ENCODE peak calls at places on chromosomes 5 and 9, in seven cellular contexts. J is head of caudate nucleus, D is cardiac muscle cell, E is HCEC 1CT, N is islet precursor cell, G is retinal pigment epithelial cell, X is dorsolateral prefrontal cortex. L is an unnamed sample.

GRCh38 chr9:134772331-134772730 is 108.3 kb upstream of the FCN2 start:
- DNase-seq in D (no peak), G (no peak), N (no peak), E (no peak), J (no peak), X (no peak), L (no peak)

GRCh38 chr5:150134198-150134588 is 21.5 kb downstream of the PDGFRB start:
- DNase-seq in J (no peak), D (no peak), E (no peak), X (no peak), G (no peak), N (no peak), L (no peak)

GRCh38 chr5:116137544-116138378 is 52.9 kb downstream of the COMMD10 start:
- DNase-seq in D (peak), N (no peak), G (no peak), J (no peak), X (peak), E (peak), L (peak)

GRCh38 chr5:113115061-113115460 is 138.5 kb downstream of the DCP2 start:
- DNase-seq in X (no peak), G (no peak), N (no peak), E (no peak), D (no peak), J (no peak), L (no peak)

GRCh38 chr5:13003457-13003856 is 941.0 kb downstream of the DNAH5 start:
- DNase-seq in D (no peak), E (no peak), N (no peak), X (no peak), J (no peak), G (no peak), L (no peak)

GRCh38 chr5:55530669-55531068 is 4.1 kb downstream of the PLPP1 start:
- DNase-seq in J (no peak), D (no peak), N (no peak), E (no peak), G (no peak), X (no peak), L (no peak)

GRCh38 chr5:50929174-50929573 is 262.7 kb downstream of the PARP8 start:
- DNase-seq in D (no peak), G (no peak), E (no peak), N (no peak), X (no peak), J (no peak), L (no peak)

GRCh38 chr5:17951392-17952169 is 317.3 kb downstream of the TAF11L14 start:
- DNase-seq in X (no peak), E (no peak), D (no peak), N (peak), G (no peak), J (no peak), L (no peak)

GRCh38 chr9:38311382-38312270 is 80.9 kb upstream of the ALDH1B1 start:
- DNase-seq in X (no peak), G (no peak), N (peak), D (peak), E (no peak), J (no peak), L (no peak)

GRCh38 chr9:98006127-98006796 is 23.1 kb downstream of the ANP32B start:
- DNase-seq in E (no peak), D (no peak), J (no peak), N (no peak), G (no peak), X (no peak), L (no peak)

GRCh38 chr5:122153230-122153629 is 23.9 kb downstream of the ZNF474 start:
- DNase-seq in N (no peak), J (no peak), X (no peak), G (peak), D (no peak), E (peak), L (peak)

GRCh38 chr5:138240690-138241385 is 27.7 kb upstream of the CDC23 start:
- DNase-seq in X (no peak), J (no peak), D (no peak), N (no peak), E (no peak), G (no peak), L (no peak)

GRCh38 chr9:35731415-35732184 is 395 bp downstream of the TLN1 start:
- DNase-seq in J (peak), G (no peak), D (no peak), X (no peak), E (no peak), N (no peak), L (no peak)

GRCh38 chr9:132409828-132410528 is at the start of gene CFAP77:
- DNase-seq in X (peak), J (no peak), D (peak), G (no peak), E (peak), N (peak), L (peak)

GRCh38 chr9:124790301-124790700 is 13.4 kb downstream of the OLFML2A start:
- DNase-seq in G (no peak), J (no peak), D (no peak), E (no peak), N (no peak), X (no peak), L (no peak)

GRCh38 chr9:74935008-74935407 is 17.7 kb downstream of the C9orf40 start:
- DNase-seq in D (no peak), X (no peak), G (no peak), E (no peak), J (no peak), N (no peak), L (peak)

GRCh38 chr5:132099073-132099748 is 25.6 kb downstream of the CSF2 start:
- DNase-seq in J (no peak), E (no peak), G (no peak), N (peak), X (no peak), D (no peak), L (no peak)

GRCh38 chr5:139495644-139496435 is 13.3 kb upstream of the STING1 start:
- DNase-seq in N (no peak), G (no peak), J (no peak), X (no peak), D (no peak), E (peak), L (peak)

GRCh38 chr5:135915466-135916001 is 19.9 kb upstream of the IL9 start:
- DNase-seq in E (no peak), D (no peak), J (no peak), X (no peak), N (no peak), G (no peak), L (no peak)

GRCh38 chr5:156147251-156147947 is 179.6 kb upstream of the SGCD start:
- DNase-seq in D (no peak), J (no peak), E (peak), X (no peak), G (no peak), N (no peak), L (no peak)

GRCh38 chr9:128987800-128988199 is 40.3 kb downstream of the NUP188 start:
- DNase-seq in D (no peak), X (no peak), J (peak), N (no peak), G (no peak), E (peak), L (peak)

GRCh38 chr5:89034588-89034987 is 151.6 kb upstream of the MEF2C start:
- DNase-seq in G (peak), X (no peak), N (no peak), D (no peak), E (peak), J (no peak), L (no peak)

GRCh38 chr9:130110596-130111021 is 56.9 kb downstream of the GPR107 start:
- DNase-seq in E (no peak), N (no peak), G (no peak), D (no peak), J (no peak), X (no peak), L (peak)

GRCh38 chr5:14665110-14665822 is 748 bp downstream of the OTULIN start:
- DNase-seq in X (peak), D (peak), E (peak), N (no peak), G (no peak), J (no peak), L (peak)

GRCh38 chr9:33320568-33321261 is 30.4 kb downstream of the NFX1 start:
- DNase-seq in D (no peak), G (peak), X (no peak), J (no peak), E (peak), N (no peak), L (peak)

GRCh38 chr5:149450199-149450598 is 71.1 kb upstream of the IL17B start:
- DNase-seq in E (peak), D (no peak), X (no peak), G (no peak), N (no peak), J (no peak), L (peak)

GRCh38 chr5:135030691-135031145 is 3.3 kb downstream of the PITX1 start:
- DNase-seq in D (no peak), J (no peak), G (no peak), X (no peak), E (peak), N (no peak), L (no peak)

GRCh38 chr5:61575103-61575502 is 243.0 kb downstream of the ZSWIM6 start:
- DNase-seq in J (no peak), G (peak), N (peak), E (peak), D (no peak), X (no peak), L (peak)

GRCh38 chr5:25858019-25858418 is 1180.4 kb downstream of the CDH9 start:
- DNase-seq in D (peak), N (no peak), G (no peak), E (no peak), J (no peak), X (no peak), L (no peak)

GRCh38 chr9:84339951-84340350 is 607 bp downstream of the SLC28A3 start:
- DNase-seq in G (no peak), E (no peak), D (peak), X (no peak), J (no peak), N (no peak), L (no peak)

GRCh38 chr9:86614871-86615849 is 260.9 kb upstream of the TUT7 start:
- DNase-seq in E (peak), X (no peak), D (no peak), N (peak), J (peak), G (peak), L (peak)

GRCh38 chr5:157197088-157197487 is 16.4 kb downstream of the ITK start:
- DNase-seq in D (no peak), G (no peak), E (no peak), N (no peak), J (no peak), X (no peak), L (no peak)

L was measured in EL.